ENCODE peak calls at places on chromosome 21, in eight cellular contexts. R is IMR-90, C is A549, T is uterus, E is sigmoid colon, K is HepG2, D is heart left ventricle, W is lower leg skin. A is an unnamed sample.

GRCh38 chr21:38984568-38984967 is 178.8 kb downstream of the ETS2 start:
- DNase-seq in D (no peak), T (no peak), E (no peak), R (no peak), W (no peak), C (no peak), K (no peak), A (no peak)

GRCh38 chr21:40754466-40754865 is 92.5 kb downstream of the DSCAM start:
- DNase-seq in D (no peak), W (no peak), R (no peak), K (no peak), E (no peak), C (no peak), T (no peak), A (no peak)

GRCh38 chr21:36155603-36156338 is 853 bp upstream of the DOP1B start:
- DNase-seq in K (no peak), W (no peak), E (peak), C (no peak), T (peak), D (no peak), R (no peak), A (no peak)

GRCh38 chr21:25577765-25578069 is 29.6 kb downstream of the MRPL39 start:
- DNase-seq in C (no peak), R (no peak), E (no peak), T (no peak), K (no peak), D (no peak), W (no peak), A (no peak)

GRCh38 chr21:45908536-45909237 is 72.9 kb upstream of the COL6A1 start:
- DNase-seq in R (no peak), E (no peak), K (no peak), T (no peak), D (peak), W (no peak), C (no peak), A (no peak)

GRCh38 chr21:17780539-17780938 is 38.6 kb downstream of the C21orf91 start:
- DNase-seq in C (no peak), T (no peak), D (no peak), R (no peak), W (no peak), E (no peak), K (no peak), A (no peak)

GRCh38 chr21:41052820-41053555 is 115.0 kb upstream of the BACE2 start:
- DNase-seq in K (no peak), R (no peak), W (no peak), C (no peak), T (no peak), D (no peak), E (no peak), A (no peak)

GRCh38 chr21:42865361-42866160 is 13.8 kb downstream of the WDR4 start:
- DNase-seq in W (no peak), T (no peak), R (no peak), E (peak), K (no peak), C (no peak), D (no peak), A (no peak)

GRCh38 chr21:36696390-36696639 is 2.6 kb upstream of the SIM2 start:
- DNase-seq in K (no peak), C (no peak), E (no peak), D (no peak), R (no peak), T (no peak), W (no peak), A (no peak)

GRCh38 chr21:33021667-33022066 is 4.1 kb upstream of the OLIG2 start:
- DNase-seq in R (no peak), W (no peak), E (no peak), C (no peak), T (no peak), K (no peak), D (no peak), A (no peak)

GRCh38 chr21:25509862-25510261 is 97.4 kb downstream of the MRPL39 start:
- DNase-seq in K (no peak), T (no peak), W (no peak), D (no peak), C (no peak), R (no peak), E (no peak), A (no peak)

GRCh38 chr21:31566061-31566460 is 93.4 kb upstream of the SOD1 start:
- DNase-seq in W (no peak), C (no peak), K (no peak), T (no peak), R (no peak), D (no peak), E (no peak), A (no peak)

GRCh38 chr21:41760411-41760810 is 6.4 kb downstream of the RIPK4 start:
- DNase-seq in W (no peak), E (no peak), T (no peak), R (no peak), K (no peak), D (no peak), C (no peak), A (no peak)

GRCh38 chr21:31837613-31838390 is 35.0 kb upstream of the HUNK start:
- DNase-seq in E (no peak), C (no peak), W (no peak), D (no peak), K (no peak), R (no peak), T (no peak), A (no peak)

GRCh38 chr21:39359382-39359781 is 10.5 kb upstream of the HMGN1 start:
- DNase-seq in E (no peak), C (no peak), K (no peak), R (no peak), D (no peak), T (no peak), W (no peak), A (no peak)

GRCh38 chr21:33286600-33287456 is 20.7 kb downstream of the IL10RB start:
- DNase-seq in T (peak), E (no peak), W (no peak), R (peak), C (peak), K (peak), D (no peak), A (no peak)

GRCh38 chr21:46477765-46478164 is 19.1 kb downstream of the DIP2A start:
- DNase-seq in R (peak), E (no peak), W (no peak), C (no peak), K (no peak), D (no peak), T (no peak), A (no peak)

GRCh38 chr21:19440792-19441494 is 1037.4 kb upstream of the TMPRSS15 start:
- DNase-seq in R (no peak), T (no peak), D (no peak), W (no peak), K (no peak), E (no peak), C (no peak), A (peak)

GRCh38 chr21:45975017-45975595 is 6.5 kb upstream of the COL6A1 start:
- DNase-seq in W (no peak), C (no peak), T (peak), R (peak), K (no peak), E (peak), D (peak), A (no peak)

GRCh38 chr21:46634966-46635323 is 529 bp upstream of the PRMT2 start:
- DNase-seq in K (peak), W (peak), E (peak), R (peak), C (peak), D (no peak), T (no peak), A (no peak)

GRCh38 chr21:40685121-40685630 is 161.8 kb downstream of the DSCAM start:
- DNase-seq in E (no peak), T (no peak), C (no peak), K (no peak), W (no peak), R (no peak), D (no peak), A (no peak)

GRCh38 chr21:45482899-45483821 is 59.1 kb downstream of the SLC19A1 start:
- DNase-seq in T (no peak), R (no peak), C (no peak), D (peak), K (no peak), W (no peak), E (no peak), A (peak)

GRCh38 chr21:45636921-45637646 is 6.4 kb upstream of the PCBP3 start:
- DNase-seq in E (no peak), D (no peak), T (no peak), C (no peak), R (no peak), W (no peak), K (no peak), A (no peak)

GRCh38 chr21:30395731-30396130 is at the start of gene KRTAP13-1:
- DNase-seq in D (no peak), K (no peak), T (no peak), E (no peak), R (no peak), W (no peak), C (no peak), A (no peak)

GRCh38 chr21:28111151-28111619 is 881.5 kb downstream of the LTN1 start:
- DNase-seq in T (peak), R (peak), D (no peak), E (peak), W (peak), C (no peak), K (no peak), A (no peak)

GRCh38 chr21:32768530-32768929 is 3.0 kb downstream of the PAXBP1 start:
- DNase-seq in K (no peak), W (no peak), R (peak), C (no peak), T (no peak), E (no peak), D (no peak), A (no peak)

GRCh38 chr21:32030146-32030652 is 157.4 kb downstream of the HUNK start:
- DNase-seq in C (no peak), E (no peak), W (no peak), T (no peak), R (no peak), K (no peak), D (no peak), A (no peak)

GRCh38 chr21:42850866-42851391 is 28.4 kb downstream of the WDR4 start:
- DNase-seq in W (no peak), E (no peak), K (no peak), R (no peak), C (peak), T (no peak), D (no peak), A (peak)

GRCh38 chr21:41825216-41825615 is 53.9 kb downstream of the PRDM15 start:
- DNase-seq in K (no peak), C (no peak), R (no peak), D (peak), E (no peak), W (no peak), T (no peak), A (no peak)

GRCh38 chr21:46003575-46004007 is 22.0 kb downstream of the COL6A1 start:
- DNase-seq in R (no peak), C (no peak), K (no peak), D (no peak), W (peak), T (no peak), E (peak), A (no peak)

GRCh38 chr21:42429856-42430255 is 26.2 kb downstream of the UBASH3A start:
- DNase-seq in T (no peak), E (no peak), K (no peak), W (no peak), C (no peak), R (no peak), D (no peak), A (no peak)

GRCh38 chr21:40841524-40842196 is 5.3 kb downstream of the DSCAM start:
- DNase-seq in E (no peak), T (no peak), R (no peak), K (peak), C (peak), D (no peak), W (no peak), A (no peak)

GRCh38 chr21:41892726-41893125 is 13.6 kb upstream of the PRDM15 start:
- DNase-seq in C (no peak), R (no peak), E (peak), W (no peak), T (no peak), K (no peak), D (no peak), A (no peak)

DNA sequence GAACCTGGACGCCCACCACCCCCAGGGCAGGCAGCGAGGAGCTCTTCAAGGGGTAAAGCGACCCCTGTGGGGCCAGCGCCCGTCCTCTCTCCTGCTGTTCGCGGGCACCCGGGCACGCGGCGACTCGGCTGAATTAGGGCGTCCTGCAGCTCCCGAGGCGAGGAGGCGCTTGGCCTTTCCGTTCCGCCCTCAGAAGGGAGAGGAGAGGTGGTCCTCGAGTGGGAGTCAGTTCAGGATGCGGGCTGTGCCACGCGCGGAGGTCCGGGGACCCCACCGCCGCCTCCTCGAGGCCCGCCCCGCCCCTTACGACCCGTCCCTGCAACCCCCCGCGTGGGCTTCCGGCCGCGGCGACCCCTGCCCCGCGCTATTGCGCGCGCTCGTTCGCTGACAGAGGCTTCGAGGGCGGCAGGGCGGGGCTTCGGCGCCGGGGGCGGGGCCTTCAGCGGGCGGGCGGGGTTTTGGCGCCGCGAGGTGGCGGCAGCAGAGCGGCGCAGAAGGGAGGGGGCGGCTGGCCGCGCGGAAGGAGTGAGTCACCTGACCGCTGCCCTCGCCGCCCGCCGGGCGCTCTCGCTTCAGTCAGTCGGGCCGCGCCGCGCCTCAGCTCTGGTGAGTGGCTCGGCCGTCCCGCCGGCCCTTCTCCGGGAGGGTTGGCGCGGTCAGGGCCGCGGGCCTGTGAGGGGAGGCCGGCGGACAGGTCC is at the start of gene BACH1:
- DNase-seq in K (peak), D (peak), T (peak), E (peak), C (peak), W (peak), R (peak), A (peak)
- TF ChIP-seq POLR2A in K (peak), D (no peak), T (peak), E (peak), C (peak), W (no peak), R (peak), A (peak)

GRCh38 chr21:26845066-26845749 is at the start of gene ADAMTS1:
- DNase-seq in E (peak), C (no peak), K (peak), T (peak), W (peak), D (peak), R (peak), A (no peak)
- TF ChIP-seq POLR2A in E (peak), C (no peak), K (no peak), T (peak), W (no peak), D (peak), R (peak), A (no peak)

DNA sequence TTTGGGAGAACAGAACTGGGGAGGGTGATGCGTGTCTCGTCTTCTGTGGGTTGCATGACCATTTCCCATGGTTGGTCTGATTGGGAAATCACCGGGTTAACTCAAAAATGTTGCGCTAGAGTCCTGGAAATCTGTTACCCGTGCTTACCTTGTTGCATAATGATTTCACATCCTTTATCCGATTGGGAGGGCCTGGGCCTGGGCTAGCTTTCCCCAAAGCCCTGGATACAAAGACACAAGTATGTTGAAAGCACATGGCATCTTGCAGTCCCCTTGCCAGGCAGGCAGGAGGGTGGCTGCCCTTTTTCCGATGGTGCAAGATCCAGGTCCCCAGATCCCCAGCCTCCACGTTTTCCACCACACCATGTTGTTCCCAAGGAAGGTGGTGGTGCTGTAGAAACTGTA is 582 bp downstream of the TRPM2 start:
- DNase-seq in C (no peak), T (no peak), D (no peak), K (no peak), E (no peak), W (no peak), R (no peak), A (no peak)
- TF ChIP-seq POLR2A in C (no peak), T (no peak), D (no peak), K (no peak), E (no peak), W (no peak), R (no peak), A (no peak)

GRCh38 chr21:15063081-15063820 is 1.5 kb downstream of the NRIP1 start:
- DNase-seq in W (no peak), K (peak), E (no peak), R (peak), D (no peak), C (no peak), T (no peak), A (peak)

GRCh38 chr21:15062566-15062965 is 2.2 kb downstream of the NRIP1 start:
- DNase-seq in E (no peak), R (no peak), D (no peak), T (no peak), W (no peak), C (no peak), K (no peak), A (peak)

GRCh38 chr21:15065381-15066230 is 806 bp upstream of the NRIP1 start:
- DNase-seq in R (peak), T (peak), C (peak), W (peak), E (peak), D (peak), K (peak), A (peak)

GRCh38 chr21:15064576-15065380 is at the start of gene NRIP1:
- DNase-seq in K (peak), C (peak), E (peak), T (peak), D (peak), R (peak), W (peak), A (peak)

GRCh38 chr21:15063821-15064575 is 802 bp downstream of the NRIP1 start:
- DNase-seq in D (peak), R (no peak), T (peak), C (peak), W (peak), E (peak), K (no peak), A (peak)
- TF ChIP-seq POLR2A in D (no peak), R (no peak), T (no peak), C (no peak), W (no peak), E (no peak), K (no peak), A (no peak)

DNA sequence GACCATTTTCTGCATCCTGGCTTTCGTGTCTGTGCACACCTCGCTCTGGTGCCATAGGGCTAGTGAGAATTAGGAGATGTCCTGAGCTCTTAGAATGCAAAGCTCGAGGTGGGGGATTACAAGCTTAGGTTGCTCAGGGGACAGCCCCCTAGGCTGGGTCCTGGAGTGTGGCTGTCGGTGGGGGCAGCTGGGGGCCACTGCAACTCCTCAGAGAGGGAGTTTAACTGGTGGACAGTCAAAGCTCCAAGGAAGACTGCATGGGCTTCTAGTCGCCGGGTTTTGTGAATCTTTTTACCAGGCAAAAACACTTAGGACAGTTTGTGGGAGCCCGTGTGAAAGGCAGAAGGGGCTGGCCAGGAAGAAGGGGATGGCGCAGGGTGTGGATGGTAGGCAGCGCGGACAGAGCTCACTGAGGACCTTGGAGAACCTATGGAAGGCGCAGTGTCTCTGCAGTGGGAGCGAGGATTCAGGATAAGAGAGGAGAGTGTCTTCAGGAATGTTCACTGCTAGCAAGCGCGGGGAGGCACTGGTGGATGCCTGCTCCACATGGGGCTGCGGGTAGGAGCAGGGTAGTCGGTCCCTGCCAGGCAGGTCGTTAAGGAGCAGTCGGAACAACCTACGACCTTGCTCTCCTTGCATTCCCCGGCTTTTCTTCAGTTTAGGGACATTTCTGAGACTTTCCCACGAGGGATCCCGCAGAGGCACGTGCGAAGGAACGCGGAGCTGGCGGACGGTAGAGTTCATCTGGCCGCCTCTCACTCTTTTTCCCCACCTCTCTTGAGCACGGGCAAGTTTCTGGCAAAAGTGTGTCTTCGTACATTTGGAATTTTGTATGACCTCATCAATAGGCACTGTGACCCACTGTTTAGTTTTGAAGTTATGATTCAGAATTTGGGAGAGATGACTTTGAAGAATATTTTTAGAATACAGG is 12.9 kb upstream of the KCNE1 start:
- DNase-seq in W (no peak), T (peak), D (no peak), C (no peak), R (peak), E (peak), K (no peak), A (no peak)
- TF ChIP-seq POLR2A in W (no peak), T (no peak), D (no peak), C (no peak), R (peak), E (no peak), K (no peak), A (no peak)

DNA sequence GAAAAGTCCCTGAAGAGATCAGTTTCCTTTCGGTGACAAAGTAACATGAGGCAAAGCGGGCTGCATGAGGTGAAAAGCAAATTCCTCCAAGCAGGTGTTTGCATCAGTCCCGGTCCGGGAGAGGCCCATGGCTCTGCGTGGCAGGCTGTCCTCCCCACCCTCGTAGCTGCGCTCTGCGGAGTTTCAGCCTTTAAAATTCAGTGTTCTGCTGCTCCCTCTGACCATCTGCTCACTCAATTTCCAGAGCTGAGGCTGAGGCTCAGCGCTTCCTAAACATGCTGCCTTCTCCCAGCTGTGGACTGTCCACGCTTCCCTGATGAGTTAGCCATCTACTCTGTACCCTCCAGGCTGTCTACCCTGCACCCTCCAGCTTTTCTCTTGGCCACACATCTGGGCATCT is 87.7 kb downstream of the KCNJ6 start:
- DNase-seq in K (no peak), D (no peak), E (no peak), W (no peak), C (no peak), R (no peak), T (no peak), A (no peak)
- TF ChIP-seq POLR2A in K (no peak), D (no peak), E (no peak), W (no peak), C (no peak), R (no peak), T (no peak), A (no peak)

GRCh38 chr21:15729346-15729673 is 472 bp upstream of the USP25 start:
- DNase-seq in K (no peak), T (no peak), C (no peak), R (peak), D (no peak), E (no peak), W (no peak), A (no peak)
- TF ChIP-seq POLR2A in K (no peak), T (no peak), C (peak), R (no peak), D (no peak), E (no peak), W (no peak), A (no peak)